ENCODE peak calls at places on chromosomes 1 and 21, in four cellular contexts. One of them, this sample, is unnamed.

GRCh38 chr1:213686983-213687382 is 300.8 kb upstream of the PROX1 start:
- DNase-seq in vagina: no peak
- DNase-seq in esophagus muscularis mucosa: no peak
- DNase-seq in breast epithelium: no peak
- DNase-seq in this sample: no peak

GRCh38 chr1:13976485-13976884 is 276.5 kb downstream of the PRDM2 start:
- DNase-seq in breast epithelium: no peak
- DNase-seq in vagina: no peak
- DNase-seq in esophagus muscularis mucosa: no peak
- DNase-seq in this sample: no peak

GRCh38 chr1:87794788-87795614 is 466.3 kb downstream of the LMO4 start:
- DNase-seq in esophagus muscularis mucosa: no peak
- DNase-seq in vagina: no peak
- DNase-seq in breast epithelium: no peak
- DNase-seq in this sample: no peak

GRCh38 chr1:202821467-202821866 is 10.7 kb downstream of the PCAT6 start:
- DNase-seq in breast epithelium: no peak
- DNase-seq in esophagus muscularis mucosa: no peak
- DNase-seq in vagina: no peak
- DNase-seq in this sample: no peak

GRCh38 chr1:15103906-15104305 is 49.6 kb upstream of the TMEM51 start:
- DNase-seq in vagina: no peak
- DNase-seq in esophagus muscularis mucosa: no peak
- DNase-seq in breast epithelium: no peak
- DNase-seq in this sample: no peak

GRCh38 chr1:209937996-209938959 is at the start of gene SYT14:
- DNase-seq in vagina: no peak
- DNase-seq in breast epithelium: no peak
- DNase-seq in esophagus muscularis mucosa: no peak
- DNase-seq in this sample: no peak

GRCh38 chr1:172109357-172109756 is 268.1 kb downstream of the DNM3 start:
- DNase-seq in vagina: no peak
- DNase-seq in esophagus muscularis mucosa: no peak
- DNase-seq in breast epithelium: no peak
- DNase-seq in this sample: no peak

GRCh38 chr1:3474016-3474415 is 19.6 kb downstream of the ARHGEF16 start:
- DNase-seq in esophagus muscularis mucosa: no peak
- DNase-seq in breast epithelium: no peak
- DNase-seq in vagina: no peak
- DNase-seq in this sample: no peak

GRCh38 chr1:203038217-203038741 is 12.0 kb downstream of the PPFIA4 start:
- DNase-seq in breast epithelium: no peak
- DNase-seq in vagina: no peak
- DNase-seq in esophagus muscularis mucosa: no peak
- DNase-seq in this sample: no peak

GRCh38 chr1:201019321-201019977 is 4.1 kb downstream of the KIF21B start:
- DNase-seq in esophagus muscularis mucosa: no peak
- DNase-seq in breast epithelium: peak
- DNase-seq in vagina: no peak
- DNase-seq in this sample: peak

GRCh38 chr1:156655904-156656516 is 14.1 kb downstream of the BCAN start:
- DNase-seq in esophagus muscularis mucosa: no peak
- DNase-seq in vagina: no peak
- DNase-seq in breast epithelium: no peak
- DNase-seq in this sample: no peak

GRCh38 chr1:21574464-21575151 is 65.4 kb downstream of the ALPL start:
- DNase-seq in breast epithelium: peak
- DNase-seq in vagina: no peak
- DNase-seq in esophagus muscularis mucosa: no peak
- DNase-seq in this sample: peak

GRCh38 chr1:26907071-26907922 is 6.5 kb downstream of the NR0B2 start:
- DNase-seq in breast epithelium: no peak
- DNase-seq in vagina: no peak
- DNase-seq in esophagus muscularis mucosa: no peak
- DNase-seq in this sample: no peak

GRCh38 chr1:5369223-5369622 is 623.0 kb downstream of the NPHP4 start:
- DNase-seq in breast epithelium: no peak
- DNase-seq in vagina: no peak
- DNase-seq in esophagus muscularis mucosa: no peak
- DNase-seq in this sample: no peak

GRCh38 chr1:1066403-1067283 is 7.5 kb downstream of the RNF223 start:
- DNase-seq in vagina: no peak
- DNase-seq in esophagus muscularis mucosa: no peak
- DNase-seq in breast epithelium: no peak
- DNase-seq in this sample: no peak

GRCh38 chr1:8643542-8644536 is 173.6 kb downstream of the RERE start:
- DNase-seq in vagina: no peak
- DNase-seq in breast epithelium: no peak
- DNase-seq in esophagus muscularis mucosa: no peak
- DNase-seq in this sample: no peak

GRCh38 chr1:192485692-192486436 is 89.7 kb upstream of the RGS1 start:
- DNase-seq in breast epithelium: peak
- DNase-seq in esophagus muscularis mucosa: peak
- DNase-seq in vagina: no peak
- DNase-seq in this sample: no peak

GRCh38 chr1:240511789-240512188 is 100.2 kb downstream of the GREM2 start:
- DNase-seq in breast epithelium: no peak
- DNase-seq in vagina: no peak
- DNase-seq in esophagus muscularis mucosa: no peak
- DNase-seq in this sample: no peak

GRCh38 chr1:229381234-229381633 is 38.4 kb upstream of the CCSAP start:
- DNase-seq in breast epithelium: no peak
- DNase-seq in esophagus muscularis mucosa: no peak
- DNase-seq in vagina: peak
- DNase-seq in this sample: no peak

GRCh38 chr1:58992643-58993042 is 208.8 kb upstream of the JUN start:
- DNase-seq in esophagus muscularis mucosa: no peak
- DNase-seq in vagina: no peak
- DNase-seq in breast epithelium: no peak
- DNase-seq in this sample: no peak

DNA sequence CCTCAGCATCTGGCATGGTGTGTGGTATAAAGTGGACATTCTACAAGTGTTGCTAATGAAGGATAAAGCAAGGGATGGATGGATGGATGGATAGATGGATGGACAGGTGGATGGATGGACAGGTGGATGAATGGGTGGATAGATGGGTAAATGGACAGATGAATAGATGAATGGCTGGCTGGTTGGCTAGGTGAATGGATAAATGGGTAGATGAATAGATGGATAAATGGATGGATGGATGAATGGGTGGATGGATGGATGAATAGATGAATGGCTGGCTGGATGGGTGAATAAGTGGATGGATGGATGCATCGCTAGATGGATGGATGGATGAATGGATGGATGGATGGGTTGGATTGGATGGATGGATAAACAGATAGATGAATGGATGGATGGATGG is 66.2 kb downstream of the SUSD4 start:
- DNase-seq in vagina: no peak
- DNase-seq in breast epithelium: no peak
- DNase-seq in esophagus muscularis mucosa: no peak
- DNase-seq in this sample: no peak
- TF ChIP-seq POLR2AphosphoS5 in vagina: no peak
- TF ChIP-seq POLR2AphosphoS5 in breast epithelium: no peak
- TF ChIP-seq POLR2AphosphoS5 in esophagus muscularis mucosa: no peak
- TF ChIP-seq POLR2AphosphoS5 in this sample: no peak

GRCh38 chr21:43719748-43720538 is 1.0 kb downstream of the PDXK start:
- DNase-seq in esophagus muscularis mucosa: no peak
- DNase-seq in breast epithelium: no peak
- DNase-seq in vagina: peak
- DNase-seq in this sample: peak

GRCh38 chr21:43717166-43717853 is 1.6 kb upstream of the PDXK start:
- DNase-seq in breast epithelium: no peak
- DNase-seq in vagina: peak
- DNase-seq in esophagus muscularis mucosa: no peak
- DNase-seq in this sample: no peak

GRCh38 chr21:43717967-43718871 is 710 bp upstream of the PDXK start:
- DNase-seq in esophagus muscularis mucosa: no peak
- DNase-seq in vagina: peak
- DNase-seq in breast epithelium: no peak
- DNase-seq in this sample: peak

GRCh38 chr21:43720539-43721224 is 1.8 kb downstream of the PDXK start:
- DNase-seq in breast epithelium: no peak
- DNase-seq in esophagus muscularis mucosa: no peak
- DNase-seq in vagina: peak
- DNase-seq in this sample: no peak

GRCh38 chr21:43718872-43719747 is at the start of gene PDXK:
- DNase-seq in breast epithelium: peak
- DNase-seq in esophagus muscularis mucosa: peak
- DNase-seq in vagina: peak
- DNase-seq in this sample: peak
- TF ChIP-seq CTCF in breast epithelium: no peak
- TF ChIP-seq CTCF in esophagus muscularis mucosa: no peak
- TF ChIP-seq CTCF in vagina: no peak
- TF ChIP-seq CTCF in this sample: no peak

DNA sequence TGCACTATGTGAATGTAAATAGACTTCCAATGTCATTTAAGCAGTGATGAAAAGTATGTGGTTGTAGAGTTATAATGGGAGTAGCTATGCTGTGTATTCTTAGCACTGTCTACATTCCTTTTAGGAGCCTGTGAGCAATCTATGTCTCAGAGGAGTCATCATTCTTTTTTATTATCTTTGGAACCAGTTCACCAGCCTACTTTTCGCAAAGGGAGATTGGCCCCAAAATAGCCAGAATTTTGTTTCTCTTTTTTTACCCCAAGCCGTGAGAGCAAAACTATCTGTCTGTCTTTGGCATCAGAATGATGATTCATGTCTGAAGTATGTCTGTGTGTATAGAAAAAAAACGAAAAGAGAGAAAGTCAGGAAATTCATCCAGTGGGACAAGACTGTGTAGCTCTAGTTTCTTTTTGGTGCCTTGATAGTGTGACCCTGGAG is 44.2 kb downstream of the OSBPL9 start:
- DNase-seq in breast epithelium: no peak
- DNase-seq in esophagus muscularis mucosa: no peak
- DNase-seq in vagina: no peak
- DNase-seq in this sample: no peak
- TF ChIP-seq POLR2AphosphoS5 in breast epithelium: no peak
- TF ChIP-seq POLR2AphosphoS5 in esophagus muscularis mucosa: peak
- TF ChIP-seq POLR2AphosphoS5 in vagina: peak
- TF ChIP-seq POLR2AphosphoS5 in this sample: no peak

GRCh38 chr1:28835237-28835650 is 23.3 kb downstream of the OPRD1 start:
- DNase-seq in vagina: no peak
- DNase-seq in breast epithelium: no peak
- DNase-seq in esophagus muscularis mucosa: no peak
- DNase-seq in this sample: no peak
- TF ChIP-seq CTCF in vagina: no peak
- TF ChIP-seq CTCF in breast epithelium: no peak
- TF ChIP-seq CTCF in esophagus muscularis mucosa: no peak
- TF ChIP-seq CTCF in this sample: no peak

GRCh38 chr21:21673959-21674358 is 675.8 kb downstream of the NCAM2 start:
- DNase-seq in esophagus muscularis mucosa: no peak
- DNase-seq in breast epithelium: no peak
- DNase-seq in vagina: no peak
- DNase-seq in this sample: no peak

GRCh38 chr21:21664871-21665270 is 666.7 kb downstream of the NCAM2 start:
- DNase-seq in esophagus muscularis mucosa: no peak
- DNase-seq in breast epithelium: no peak
- DNase-seq in vagina: no peak
- DNase-seq in this sample: no peak

GRCh38 chr21:21666689-21667088 is 668.5 kb downstream of the NCAM2 start:
- DNase-seq in breast epithelium: no peak
- DNase-seq in vagina: no peak
- DNase-seq in esophagus muscularis mucosa: no peak
- DNase-seq in this sample: no peak

GRCh38 chr21:21668198-21668597 is 670.0 kb downstream of the NCAM2 start:
- DNase-seq in breast epithelium: no peak
- DNase-seq in vagina: no peak
- DNase-seq in esophagus muscularis mucosa: no peak
- DNase-seq in this sample: no peak
- TF ChIP-seq POLR2AphosphoS5 in breast epithelium: no peak
- TF ChIP-seq POLR2AphosphoS5 in vagina: no peak
- TF ChIP-seq POLR2AphosphoS5 in esophagus muscularis mucosa: no peak
- TF ChIP-seq POLR2AphosphoS5 in this sample: no peak

GRCh38 chr1:42730988-42731387 is 9.0 kb downstream of the CLDN19 start:
- DNase-seq in breast epithelium: no peak
- DNase-seq in esophagus muscularis mucosa: no peak
- DNase-seq in vagina: no peak
- DNase-seq in this sample: no peak
- TF ChIP-seq CTCF in breast epithelium: no peak
- TF ChIP-seq CTCF in esophagus muscularis mucosa: no peak
- TF ChIP-seq CTCF in vagina: no peak
- TF ChIP-seq CTCF in this sample: no peak

DNA sequence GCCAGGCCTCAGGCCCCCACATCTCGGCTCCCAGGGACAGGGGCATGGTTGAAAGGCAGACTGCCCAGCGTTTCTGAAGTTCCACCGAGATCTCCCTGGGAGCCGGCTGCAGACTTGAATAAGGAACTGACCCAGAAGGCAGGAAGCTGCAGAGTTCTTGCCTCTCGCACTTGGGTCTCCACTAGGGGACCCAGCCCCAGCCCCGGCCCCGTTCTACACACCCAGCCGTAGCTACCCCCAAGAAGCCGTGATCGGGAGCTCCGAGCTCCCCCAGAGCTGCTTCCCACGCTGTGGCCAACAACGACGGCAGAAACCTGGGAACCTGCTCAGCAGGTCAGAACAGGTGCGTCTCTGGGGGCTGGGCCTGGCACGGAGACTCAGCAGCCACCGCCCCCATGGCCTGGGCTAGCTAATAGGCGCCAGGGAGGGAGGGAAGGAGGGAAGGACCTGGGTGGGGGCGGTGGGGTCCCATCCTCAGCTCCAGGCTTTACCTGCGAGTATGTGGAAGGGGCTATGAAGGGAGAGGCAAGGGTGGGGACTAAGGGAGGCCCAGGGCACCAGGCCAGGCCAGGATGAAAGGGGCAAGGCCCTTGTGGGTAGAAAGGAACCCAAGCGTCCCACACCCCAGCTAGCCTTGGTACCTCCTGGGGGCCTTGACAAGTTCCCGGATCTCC is at the start of gene NECTIN4:
- DNase-seq in vagina: no peak
- DNase-seq in esophagus muscularis mucosa: no peak
- DNase-seq in breast epithelium: peak
- DNase-seq in this sample: peak
- TF ChIP-seq POLR2AphosphoS5 in vagina: peak
- TF ChIP-seq POLR2AphosphoS5 in esophagus muscularis mucosa: no peak
- TF ChIP-seq POLR2AphosphoS5 in breast epithelium: peak
- TF ChIP-seq POLR2AphosphoS5 in this sample: no peak

DNA sequence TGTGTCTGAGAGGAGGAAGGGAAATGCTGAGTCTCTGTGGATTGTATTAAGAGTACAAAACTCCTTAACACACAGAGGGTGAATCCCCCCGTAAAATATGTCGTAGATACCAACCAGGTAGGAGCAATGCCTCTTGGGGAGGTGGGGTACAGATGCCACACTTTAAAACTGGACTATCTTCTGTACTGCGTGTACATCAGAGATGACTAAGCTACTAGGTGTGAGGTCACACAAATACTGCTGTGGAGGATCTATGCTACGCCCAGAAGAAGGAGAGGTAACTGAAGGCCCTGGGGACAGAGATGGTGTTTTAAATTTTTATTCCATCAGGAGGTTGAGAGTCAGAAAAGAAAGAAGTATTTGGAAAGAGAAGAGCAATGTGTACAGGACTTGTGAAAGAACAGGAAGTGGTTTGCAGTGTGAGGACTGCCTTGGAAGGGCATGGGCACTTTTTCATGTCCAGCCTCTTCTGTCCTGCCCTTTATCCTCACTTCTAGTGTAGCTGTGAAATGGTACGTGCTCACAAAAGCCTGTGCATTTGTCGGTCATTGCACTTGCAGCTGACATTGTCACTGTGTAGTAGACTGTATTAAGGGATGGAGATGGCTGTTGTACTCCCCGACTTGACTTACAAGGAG is 287.8 kb upstream of the CHRM3 start:
- DNase-seq in esophagus muscularis mucosa: no peak
- DNase-seq in vagina: no peak
- DNase-seq in breast epithelium: no peak
- DNase-seq in this sample: no peak
- TF ChIP-seq CTCF in esophagus muscularis mucosa: no peak
- TF ChIP-seq CTCF in vagina: no peak
- TF ChIP-seq CTCF in breast epithelium: no peak
- TF ChIP-seq CTCF in this sample: no peak